ENCODE peak calls at places on chromosomes 13 and 19, in nine cellular contexts. B is HepG2, W is adrenal gland, Y is astrocyte, Z is PC-3, S is fibroblast of lung, O is fibroblast of villous mesenchyme, A is AG09319, T is uterus. H is an unnamed sample.

GRCh38 chr13:74067818-74068217 is 66.4 kb downstream of the KLF12 start:
- DNase-seq in O (no peak), Z (peak), W (no peak), A (no peak), T (no peak), Y (peak), B (no peak), S (peak), H (no peak)

GRCh38 chr13:44218501-44219240 is 155.0 kb upstream of the SERP2 start:
- DNase-seq in T (peak), B (no peak), Y (no peak), S (peak), O (no peak), A (no peak), W (peak), Z (peak), H (no peak)

GRCh38 chr19:47275866-47276461 is 1.3 kb downstream of the INAFM1 start:
- DNase-seq in O (peak), Y (peak), Z (no peak), S (peak), T (peak), W (peak), B (no peak), A (no peak), H (no peak)

GRCh38 chr19:38837656-38838121 is 6.1 kb upstream of the ECH1 start:
- DNase-seq in B (peak), T (no peak), W (no peak), Z (peak), Y (no peak), O (peak), A (no peak), S (peak), H (no peak)

GRCh38 chr13:51971520-51972426 is 39.5 kb downstream of the ATP7B start:
- DNase-seq in W (no peak), Y (no peak), S (no peak), T (no peak), O (no peak), B (peak), Z (no peak), A (no peak), H (no peak)

GRCh38 chr13:73061478-73062275 is 2.9 kb downstream of the KLF5 start:
- DNase-seq in Y (no peak), O (peak), Z (no peak), A (no peak), W (no peak), T (no peak), S (no peak), B (no peak), H (no peak)

GRCh38 chr19:34364830-34365462 is at the start of gene GPI:
- DNase-seq in Y (no peak), S (peak), B (peak), O (peak), Z (peak), A (no peak), W (peak), T (peak), H (peak)

GRCh38 chr13:113618455-113618854 is 33.9 kb downstream of the TFDP1 start:
- DNase-seq in W (no peak), O (no peak), A (no peak), Y (no peak), S (no peak), B (no peak), Z (no peak), T (no peak), H (no peak)

GRCh38 chr19:36049080-36049698 is 4.9 kb downstream of the THAP8 start:
- DNase-seq in T (no peak), Z (peak), A (no peak), Y (no peak), W (no peak), O (no peak), B (no peak), S (peak), H (no peak)

GRCh38 chr13:94620286-94620896 is 18.7 kb downstream of the GPR180 start:
- DNase-seq in B (peak), A (no peak), Y (no peak), Z (peak), T (no peak), O (peak), W (no peak), S (peak), H (peak)

GRCh38 chr13:94431569-94431968 is 47.9 kb downstream of the DCT start:
- DNase-seq in Z (no peak), W (no peak), Y (no peak), O (no peak), S (no peak), T (no peak), B (no peak), A (no peak), H (no peak)

GRCh38 chr19:4889034-4889825 is 13.5 kb downstream of the ARRDC5 start:
- DNase-seq in T (no peak), O (peak), W (no peak), Y (peak), S (peak), Z (peak), B (no peak), A (no peak), H (no peak)

GRCh38 chr13:109787135-109787954 is 962 bp upstream of the IRS2 start:
- DNase-seq in B (no peak), Y (no peak), S (peak), T (peak), Z (peak), O (peak), A (no peak), W (peak), H (peak)

GRCh38 chr19:7482584-7483439 is 6.0 kb downstream of the PEX11G start:
- DNase-seq in T (no peak), O (peak), B (no peak), Y (no peak), S (no peak), A (no peak), Z (peak), W (peak), H (peak)

GRCh38 chr13:84940167-84940566 is 859.1 kb downstream of the SLITRK6 start:
- DNase-seq in T (no peak), Z (no peak), O (no peak), B (no peak), Y (no peak), S (no peak), W (no peak), A (no peak), H (no peak)

GRCh38 chr13:30934381-30934780 is 1.9 kb downstream of the TEX26 start:
- DNase-seq in W (no peak), A (no peak), Y (no peak), Z (no peak), T (no peak), S (no peak), O (peak), B (peak), H (no peak)

GRCh38 chr13:25692156-25692555 is 320.4 kb downstream of the ATP8A2 start:
- DNase-seq in B (no peak), O (no peak), A (no peak), Z (no peak), W (no peak), T (no peak), Y (no peak), S (no peak), H (peak)

GRCh38 chr13:75636339-75637095 is 387 bp downstream of the LMO7 start:
- DNase-seq in B (peak), Z (peak), S (peak), W (no peak), T (peak), O (peak), Y (no peak), A (no peak), H (peak)

GRCh38 chr19:19170053-19170945 is at the start of gene MEF2B:
- DNase-seq in S (peak), B (peak), T (peak), Y (peak), Z (peak), W (peak), O (peak), A (no peak), H (peak)

GRCh38 chr19:7795555-7796161 is 32.6 kb downstream of the CLEC4M start:
- DNase-seq in A (no peak), S (no peak), B (no peak), T (no peak), W (no peak), Y (no peak), O (no peak), Z (peak), H (no peak)

GRCh38 chr19:45507864-45508680 is 793 bp downstream of the VASP start:
- DNase-seq in O (no peak), B (no peak), A (no peak), T (peak), Z (no peak), Y (no peak), W (no peak), S (peak), H (peak)

GRCh38 chr13:107650081-107650701 is 565.1 kb downstream of the LIG4 start:
- DNase-seq in A (peak), B (peak), S (peak), W (peak), Z (peak), O (peak), T (peak), Y (peak), H (peak)

GRCh38 chr19:3358392-3358918 is 7.9 kb upstream of the NFIC start:
- DNase-seq in B (no peak), Z (no peak), Y (no peak), W (no peak), S (no peak), T (no peak), O (no peak), A (no peak), H (no peak)

DNA sequence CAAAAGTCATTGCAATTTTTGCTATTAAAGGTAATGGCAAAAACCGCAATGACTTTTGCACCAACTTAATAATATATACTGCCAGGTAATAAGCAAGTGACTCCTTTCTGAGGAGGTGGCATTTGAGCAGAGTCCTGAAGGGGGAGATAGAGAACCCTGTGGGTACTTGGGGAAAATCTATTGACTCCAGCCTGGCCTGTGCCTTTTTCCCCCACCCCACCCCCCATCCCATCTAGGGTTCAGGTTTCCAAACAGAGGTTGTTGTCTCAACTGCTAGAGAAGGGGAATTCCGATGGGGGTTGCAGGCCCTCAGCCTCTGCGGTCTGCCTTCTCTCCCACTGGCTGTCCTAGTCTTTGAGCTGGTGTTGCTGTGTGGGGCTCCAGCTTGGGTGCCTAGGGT is 11.5 kb downstream of the S1PR2 start:
- DNase-seq in A (no peak), O (peak), T (no peak), Z (peak), W (no peak), S (peak), B (peak), Y (no peak), H (peak)
- TF ChIP-seq CTCF in A (peak), O (peak), T (no peak), Z (peak), W (no peak), S (peak), B (peak), Y (peak), H (peak)

DNA sequence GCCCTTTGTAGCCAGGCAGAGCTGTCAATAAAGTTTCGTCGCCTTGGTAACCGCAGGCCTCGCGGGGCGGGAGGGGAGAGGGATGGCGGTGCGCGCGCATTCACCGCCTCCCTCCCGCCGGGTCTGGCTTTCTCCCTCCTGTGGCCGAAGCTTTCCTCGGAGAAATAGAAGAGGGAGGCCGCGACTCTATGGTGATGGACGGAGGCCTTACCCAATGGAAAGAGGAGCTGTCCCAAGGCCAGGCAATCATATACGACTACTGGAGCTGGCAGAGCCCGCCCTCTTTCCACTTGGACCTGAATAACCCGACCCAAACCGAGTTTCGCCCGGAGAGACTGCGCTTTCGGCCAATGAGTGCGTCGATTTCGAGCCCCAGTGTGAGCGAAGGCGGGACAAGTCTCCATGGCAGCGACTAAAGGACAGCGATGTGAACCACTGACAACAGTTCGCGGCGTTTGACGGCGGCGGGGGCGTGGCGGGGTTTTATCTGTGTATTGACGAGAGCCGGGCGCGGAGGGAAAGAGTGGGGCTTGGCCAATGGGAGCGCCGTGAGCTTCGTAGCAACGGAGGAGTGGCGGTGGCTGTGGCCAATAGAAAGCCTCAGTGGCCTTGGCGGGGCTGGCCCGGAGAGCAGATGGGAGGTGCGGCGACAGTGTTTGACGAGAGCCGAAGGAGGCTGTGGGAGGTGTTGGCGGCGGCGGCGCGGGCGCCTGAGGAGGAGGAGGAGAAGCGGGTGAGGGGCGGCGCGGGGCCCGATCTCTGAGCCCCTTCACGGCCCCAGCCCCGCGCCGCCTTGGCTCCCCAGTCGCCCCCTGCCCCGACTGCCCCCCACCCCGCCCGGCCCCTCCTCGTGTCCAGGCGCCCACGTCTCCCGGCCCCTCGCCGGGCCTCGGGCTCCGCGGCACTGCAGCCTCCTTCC is at the start of gene KMT5C:
- DNase-seq in O (peak), S (peak), W (peak), A (peak), T (peak), Z (peak), Y (peak), B (peak), H (peak)
- TF ChIP-seq CTCF in O (peak), S (peak), W (no peak), A (peak), T (no peak), Z (peak), Y (no peak), B (peak), H (no peak)

DNA sequence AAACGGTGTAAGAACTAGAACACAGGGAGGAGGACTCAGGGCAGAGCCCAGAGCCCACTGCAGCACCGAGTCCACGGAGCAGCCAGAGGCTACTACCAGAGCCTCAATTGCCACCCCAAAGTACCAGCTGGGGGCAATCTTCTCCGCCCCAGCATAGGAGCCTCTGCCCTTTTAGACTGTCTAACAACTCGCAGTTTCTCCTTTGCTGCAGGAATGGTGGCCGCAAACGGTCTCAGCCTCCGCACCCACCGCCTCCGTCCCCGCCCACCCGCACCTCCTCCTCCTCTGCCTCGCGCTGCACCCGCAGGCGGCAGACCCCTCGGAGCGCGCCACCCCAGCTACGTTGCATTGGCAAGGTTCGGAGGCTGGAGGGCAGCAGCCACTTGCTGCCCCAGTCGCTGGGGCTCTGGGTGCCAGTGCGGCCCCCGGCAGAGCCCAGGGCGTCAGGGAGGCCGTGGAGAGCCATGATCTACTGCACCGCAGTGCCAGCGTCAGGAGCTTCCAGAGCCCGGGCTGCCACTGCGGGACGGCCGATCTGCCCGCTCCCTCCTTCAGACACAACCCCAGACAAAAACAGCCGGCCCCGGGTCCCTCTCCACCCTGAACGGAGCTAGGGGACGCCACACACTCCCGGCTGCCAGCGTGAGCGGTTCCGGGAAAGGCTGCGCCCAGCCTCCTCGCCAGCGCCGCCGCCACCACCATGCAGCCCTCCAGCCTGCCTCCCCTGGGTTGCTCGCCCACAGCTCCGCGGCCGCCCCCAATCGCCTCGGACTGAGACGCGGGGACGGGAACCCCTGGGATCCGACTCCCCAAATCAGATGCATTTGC is 1.8 kb downstream of the FGF14 start:
- DNase-seq in Z (no peak), A (no peak), Y (no peak), B (no peak), S (no peak), O (no peak), T (peak), W (peak), H (peak)
- TF ChIP-seq CTCF in Z (no peak), A (peak), Y (no peak), B (no peak), S (peak), O (no peak), T (no peak), W (no peak), H (no peak)

GRCh38 chr13:90632184-90632583 is 715.3 kb upstream of the MIR17HG start:
- DNase-seq in B (no peak), W (no peak), O (no peak), A (no peak), Y (no peak), T (no peak), Z (no peak), S (no peak), H (no peak)

GRCh38 chr13:90627813-90628212 is 719.7 kb upstream of the MIR17HG start:
- DNase-seq in B (no peak), T (no peak), O (no peak), A (no peak), S (no peak), Z (no peak), Y (no peak), W (no peak), H (no peak)

GRCh38 chr13:90628471-90628870 is 719.0 kb upstream of the MIR17HG start:
- DNase-seq in T (no peak), S (no peak), Z (no peak), A (no peak), Y (no peak), B (no peak), O (no peak), W (no peak), H (no peak)

GRCh38 chr13:90633849-90634248 is 713.6 kb upstream of the MIR17HG start:
- DNase-seq in W (no peak), Y (no peak), Z (no peak), S (peak), B (no peak), O (no peak), T (no peak), A (no peak), H (no peak)

DNA sequence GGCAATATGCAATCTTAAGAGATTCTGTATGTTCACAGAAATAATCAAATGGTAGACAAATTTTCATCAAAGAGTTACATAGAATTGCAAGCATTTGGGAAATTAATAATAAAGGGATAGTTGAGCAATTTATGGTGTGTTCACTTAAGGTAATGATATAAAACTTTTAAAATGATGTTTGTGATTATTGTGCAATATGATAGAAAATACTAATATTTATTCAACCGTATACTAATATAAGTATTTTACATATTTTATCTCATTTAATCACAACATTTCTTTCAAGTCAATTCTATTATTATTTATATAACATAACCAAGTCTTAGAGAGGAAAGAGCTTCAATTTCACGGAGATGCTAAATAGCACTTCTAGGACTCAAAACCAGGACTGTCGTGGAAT is 716.8 kb upstream of the MIR17HG start:
- DNase-seq in Y (no peak), O (no peak), Z (no peak), S (no peak), B (no peak), A (no peak), T (no peak), W (no peak), H (no peak)
- TF ChIP-seq CTCF in Y (no peak), O (no peak), Z (no peak), S (no peak), B (no peak), A (no peak), T (no peak), W (no peak), H (no peak)

GRCh38 chr13:40749327-40749726 is 21.7 kb downstream of the MRPS31 start:
- DNase-seq in Y (no peak), A (no peak), B (no peak), O (no peak), W (no peak), S (no peak), T (no peak), Z (peak), H (no peak)
- TF ChIP-seq CTCF in Y (no peak), A (no peak), B (no peak), O (peak), W (no peak), S (no peak), T (no peak), Z (no peak), H (no peak)

H was measured in nephron progenitor cell.